ENCODE peak calls at places on chromosomes 11 and 22, in nine cellular contexts. One of them, this sample, is unnamed. For H3K4me1, the result is how much of the 10 kb centered on the place peaks cover.

GRCh38 chr11:92738281-92738680 is 231.2 kb upstream of the MTNR1B start:
- DNase-seq in HAP-1: no peak
- DNase-seq in left ventricle myocardium inferior: no peak
- DNase-seq in right cardiac atrium: no peak
- DNase-seq in Panc1: no peak
- DNase-seq in colonic mucosa: no peak
- DNase-seq in ascending aorta: no peak
- DNase-seq in thoracic aorta: no peak
- DNase-seq in heart left ventricle: no peak
- DNase-seq in this sample: no peak

GRCh38 chr11:34250732-34251639 is 106.8 kb downstream of the ABTB2 start:
- DNase-seq in HAP-1: peak
- DNase-seq in left ventricle myocardium inferior: peak
- DNase-seq in right cardiac atrium: peak
- DNase-seq in Panc1: peak
- DNase-seq in colonic mucosa: peak
- DNase-seq in ascending aorta: peak
- DNase-seq in thoracic aorta: peak
- DNase-seq in heart left ventricle: peak
- DNase-seq in this sample: peak

GRCh38 chr11:118406599-118407166 is 5.3 kb downstream of the ATP5MG start:
- DNase-seq in HAP-1: no peak
- DNase-seq in left ventricle myocardium inferior: no peak
- DNase-seq in right cardiac atrium: no peak
- DNase-seq in Panc1: no peak
- DNase-seq in colonic mucosa: no peak
- DNase-seq in ascending aorta: no peak
- DNase-seq in thoracic aorta: no peak
- DNase-seq in heart left ventricle: no peak
- DNase-seq in this sample: peak

GRCh38 chr11:33376331-33377099 is 119.3 kb downstream of the HIPK3 start:
- DNase-seq in HAP-1: peak
- DNase-seq in left ventricle myocardium inferior: no peak
- DNase-seq in right cardiac atrium: peak
- DNase-seq in Panc1: no peak
- DNase-seq in colonic mucosa: no peak
- DNase-seq in ascending aorta: no peak
- DNase-seq in thoracic aorta: no peak
- DNase-seq in heart left ventricle: no peak
- DNase-seq in this sample: peak

GRCh38 chr11:124740277-124740882 is 638 bp downstream of the NRGN start:
- DNase-seq in HAP-1: peak
- DNase-seq in left ventricle myocardium inferior: peak
- DNase-seq in right cardiac atrium: peak
- DNase-seq in Panc1: no peak
- DNase-seq in colonic mucosa: no peak
- DNase-seq in ascending aorta: no peak
- DNase-seq in thoracic aorta: no peak
- DNase-seq in heart left ventricle: peak
- DNase-seq in this sample: peak

GRCh38 chr11:128517457-128518230 is 69.7 kb downstream of the ETS1 start:
- DNase-seq in HAP-1: no peak
- DNase-seq in left ventricle myocardium inferior: no peak
- DNase-seq in right cardiac atrium: no peak
- DNase-seq in Panc1: no peak
- DNase-seq in colonic mucosa: no peak
- DNase-seq in ascending aorta: no peak
- DNase-seq in thoracic aorta: no peak
- DNase-seq in heart left ventricle: no peak
- DNase-seq in this sample: no peak

GRCh38 chr11:84103096-84103495 is 816.9 kb upstream of the CCDC90B start:
- DNase-seq in HAP-1: no peak
- DNase-seq in left ventricle myocardium inferior: no peak
- DNase-seq in right cardiac atrium: no peak
- DNase-seq in Panc1: no peak
- DNase-seq in colonic mucosa: no peak
- DNase-seq in ascending aorta: no peak
- DNase-seq in thoracic aorta: no peak
- DNase-seq in heart left ventricle: no peak
- DNase-seq in this sample: no peak

GRCh38 chr11:43987384-43988039 is 45.1 kb downstream of the C11orf96 start:
- DNase-seq in HAP-1: no peak
- DNase-seq in left ventricle myocardium inferior: peak
- DNase-seq in right cardiac atrium: peak
- DNase-seq in Panc1: no peak
- DNase-seq in colonic mucosa: peak
- DNase-seq in ascending aorta: peak
- DNase-seq in thoracic aorta: peak
- DNase-seq in heart left ventricle: peak
- DNase-seq in this sample: no peak

GRCh38 chr11:102850973-102851745 is 7.8 kb upstream of the MMP3 start:
- DNase-seq in HAP-1: no peak
- DNase-seq in left ventricle myocardium inferior: no peak
- DNase-seq in right cardiac atrium: no peak
- DNase-seq in Panc1: no peak
- DNase-seq in colonic mucosa: peak
- DNase-seq in ascending aorta: no peak
- DNase-seq in thoracic aorta: no peak
- DNase-seq in heart left ventricle: no peak
- DNase-seq in this sample: no peak

GRCh38 chr22:36745301-36745995 is 30.5 kb downstream of the IFT27 start:
- DNase-seq in HAP-1: peak
- DNase-seq in left ventricle myocardium inferior: no peak
- DNase-seq in right cardiac atrium: no peak
- DNase-seq in Panc1: no peak
- DNase-seq in colonic mucosa: no peak
- DNase-seq in ascending aorta: no peak
- DNase-seq in thoracic aorta: no peak
- DNase-seq in heart left ventricle: no peak
- DNase-seq in this sample: no peak

GRCh38 chr11:113991170-113991569 is 16.3 kb downstream of the HTR3A start:
- DNase-seq in HAP-1: peak
- DNase-seq in left ventricle myocardium inferior: peak
- DNase-seq in right cardiac atrium: peak
- DNase-seq in Panc1: no peak
- DNase-seq in colonic mucosa: no peak
- DNase-seq in ascending aorta: no peak
- DNase-seq in thoracic aorta: no peak
- DNase-seq in heart left ventricle: no peak
- DNase-seq in this sample: peak

GRCh38 chr11:67264886-67265632 is 1.2 kb upstream of the GRK2 start:
- DNase-seq in HAP-1: no peak
- DNase-seq in left ventricle myocardium inferior: no peak
- DNase-seq in right cardiac atrium: peak
- DNase-seq in Panc1: no peak
- DNase-seq in colonic mucosa: no peak
- DNase-seq in ascending aorta: peak
- DNase-seq in thoracic aorta: no peak
- DNase-seq in heart left ventricle: peak
- DNase-seq in this sample: no peak
- H3K4me1 ChIP-seq in HAP-1: under half
- H3K4me1 ChIP-seq in left ventricle myocardium inferior: half or more
- H3K4me1 ChIP-seq in right cardiac atrium: under half
- H3K4me1 ChIP-seq in Panc1: under half
- H3K4me1 ChIP-seq in colonic mucosa: under half
- H3K4me1 ChIP-seq in ascending aorta: under half
- H3K4me1 ChIP-seq in thoracic aorta: half or more
- H3K4me1 ChIP-seq in heart left ventricle: half or more
- H3K4me1 ChIP-seq in this sample: half or more

DNA sequence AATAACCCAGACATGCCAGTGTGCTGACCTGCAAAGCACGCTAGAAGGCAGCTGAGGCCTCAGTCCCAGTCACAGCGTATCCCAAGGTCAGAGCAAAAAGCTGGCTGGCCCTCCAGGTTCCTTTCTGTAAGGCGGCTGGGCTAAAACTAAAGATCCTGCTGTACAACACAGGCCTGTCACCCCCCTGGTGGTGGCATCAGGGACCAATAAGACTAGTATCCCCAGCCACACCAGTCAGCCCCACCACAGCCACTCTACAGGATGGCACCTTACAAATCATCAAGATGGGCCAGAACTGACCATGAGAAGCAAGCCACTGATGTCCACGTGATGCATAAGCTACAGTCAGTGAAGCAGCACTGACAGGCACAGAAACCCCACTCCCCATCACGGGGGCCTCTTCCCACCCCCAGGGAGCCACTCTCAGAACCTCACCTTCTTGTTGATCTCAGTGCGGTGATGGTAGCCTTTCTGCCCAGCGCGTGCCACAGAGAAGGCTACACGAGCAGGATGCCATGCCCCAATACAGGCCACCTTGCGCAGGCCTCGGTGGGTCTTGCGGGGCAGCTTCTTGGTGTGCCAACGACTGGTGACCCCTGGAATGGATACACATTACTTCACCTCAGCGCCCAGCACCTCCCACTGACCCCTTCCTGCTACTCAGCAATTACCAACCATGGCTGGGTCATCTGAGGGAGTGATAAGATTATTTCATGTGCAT is 5.0 kb downstream of the RPL3 start:
- DNase-seq in HAP-1: peak
- DNase-seq in left ventricle myocardium inferior: no peak
- DNase-seq in right cardiac atrium: peak
- DNase-seq in Panc1: no peak
- DNase-seq in colonic mucosa: no peak
- DNase-seq in ascending aorta: no peak
- DNase-seq in thoracic aorta: no peak
- DNase-seq in heart left ventricle: peak
- DNase-seq in this sample: no peak
- H3K4me1 ChIP-seq in HAP-1: under half
- H3K4me1 ChIP-seq in left ventricle myocardium inferior: half or more
- H3K4me1 ChIP-seq in right cardiac atrium: under half
- H3K4me1 ChIP-seq in Panc1: half or more
- H3K4me1 ChIP-seq in colonic mucosa: under half
- H3K4me1 ChIP-seq in ascending aorta: under half
- H3K4me1 ChIP-seq in thoracic aorta: under half
- H3K4me1 ChIP-seq in heart left ventricle: half or more
- H3K4me1 ChIP-seq in this sample: under half

GRCh38 chr22:42296883-42297282 is 26.4 kb upstream of the TCF20 start:
- DNase-seq in HAP-1: no peak
- DNase-seq in left ventricle myocardium inferior: no peak
- DNase-seq in right cardiac atrium: no peak
- DNase-seq in Panc1: no peak
- DNase-seq in colonic mucosa: no peak
- DNase-seq in ascending aorta: no peak
- DNase-seq in thoracic aorta: no peak
- DNase-seq in heart left ventricle: no peak
- DNase-seq in this sample: no peak

GRCh38 chr22:42297778-42298177 is 27.3 kb upstream of the TCF20 start:
- DNase-seq in HAP-1: no peak
- DNase-seq in left ventricle myocardium inferior: no peak
- DNase-seq in right cardiac atrium: no peak
- DNase-seq in Panc1: no peak
- DNase-seq in colonic mucosa: no peak
- DNase-seq in ascending aorta: no peak
- DNase-seq in thoracic aorta: no peak
- DNase-seq in heart left ventricle: no peak
- DNase-seq in this sample: no peak

GRCh38 chr22:42300286-42301071 is 30.0 kb upstream of the TCF20 start:
- DNase-seq in HAP-1: no peak
- DNase-seq in left ventricle myocardium inferior: no peak
- DNase-seq in right cardiac atrium: no peak
- DNase-seq in Panc1: no peak
- DNase-seq in colonic mucosa: no peak
- DNase-seq in ascending aorta: no peak
- DNase-seq in thoracic aorta: no peak
- DNase-seq in heart left ventricle: no peak
- DNase-seq in this sample: no peak

GRCh38 chr22:42299586-42300285 is 29.3 kb upstream of the TCF20 start:
- DNase-seq in HAP-1: peak
- DNase-seq in left ventricle myocardium inferior: peak
- DNase-seq in right cardiac atrium: peak
- DNase-seq in Panc1: no peak
- DNase-seq in colonic mucosa: no peak
- DNase-seq in ascending aorta: no peak
- DNase-seq in thoracic aorta: no peak
- DNase-seq in heart left ventricle: no peak
- DNase-seq in this sample: peak

GRCh38 chr22:42298746-42299145 is 28.3 kb upstream of the TCF20 start:
- DNase-seq in HAP-1: no peak
- DNase-seq in left ventricle myocardium inferior: no peak
- DNase-seq in right cardiac atrium: no peak
- DNase-seq in Panc1: no peak
- DNase-seq in colonic mucosa: no peak
- DNase-seq in ascending aorta: no peak
- DNase-seq in thoracic aorta: no peak
- DNase-seq in heart left ventricle: no peak
- DNase-seq in this sample: no peak
- H3K4me1 ChIP-seq in HAP-1: under half
- H3K4me1 ChIP-seq in left ventricle myocardium inferior: under half
- H3K4me1 ChIP-seq in right cardiac atrium: under half
- H3K4me1 ChIP-seq in Panc1: under half
- H3K4me1 ChIP-seq in colonic mucosa: under half
- H3K4me1 ChIP-seq in ascending aorta: under half
- H3K4me1 ChIP-seq in thoracic aorta: under half
- H3K4me1 ChIP-seq in heart left ventricle: under half
- H3K4me1 ChIP-seq in this sample: half or more

GRCh38 chr11:70202898-70203748 is at the start of gene FADD:
- DNase-seq in HAP-1: peak
- DNase-seq in left ventricle myocardium inferior: peak
- DNase-seq in right cardiac atrium: peak
- DNase-seq in Panc1: peak
- DNase-seq in colonic mucosa: peak
- DNase-seq in ascending aorta: peak
- DNase-seq in thoracic aorta: peak
- DNase-seq in heart left ventricle: peak
- DNase-seq in this sample: peak

GRCh38 chr11:70201876-70202861 is 927 bp upstream of the FADD start:
- DNase-seq in HAP-1: no peak
- DNase-seq in left ventricle myocardium inferior: no peak
- DNase-seq in right cardiac atrium: peak
- DNase-seq in Panc1: no peak
- DNase-seq in colonic mucosa: no peak
- DNase-seq in ascending aorta: no peak
- DNase-seq in thoracic aorta: no peak
- DNase-seq in heart left ventricle: no peak
- DNase-seq in this sample: no peak

GRCh38 chr11:70203749-70204465 is 811 bp downstream of the FADD start:
- DNase-seq in HAP-1: peak
- DNase-seq in left ventricle myocardium inferior: no peak
- DNase-seq in right cardiac atrium: peak
- DNase-seq in Panc1: peak
- DNase-seq in colonic mucosa: peak
- DNase-seq in ascending aorta: peak
- DNase-seq in thoracic aorta: peak
- DNase-seq in heart left ventricle: no peak
- DNase-seq in this sample: peak

GRCh38 chr11:70204466-70204799 is 1.3 kb downstream of the FADD start:
- DNase-seq in HAP-1: no peak
- DNase-seq in left ventricle myocardium inferior: no peak
- DNase-seq in right cardiac atrium: no peak
- DNase-seq in Panc1: no peak
- DNase-seq in colonic mucosa: no peak
- DNase-seq in ascending aorta: no peak
- DNase-seq in thoracic aorta: no peak
- DNase-seq in heart left ventricle: no peak
- DNase-seq in this sample: no peak

GRCh38 chr11:70200212-70200844 is 2.8 kb upstream of the FADD start:
- DNase-seq in HAP-1: peak
- DNase-seq in left ventricle myocardium inferior: no peak
- DNase-seq in right cardiac atrium: peak
- DNase-seq in Panc1: no peak
- DNase-seq in colonic mucosa: no peak
- DNase-seq in ascending aorta: no peak
- DNase-seq in thoracic aorta: no peak
- DNase-seq in heart left ventricle: no peak
- DNase-seq in this sample: no peak
- H3K4me1 ChIP-seq in HAP-1: under half
- H3K4me1 ChIP-seq in left ventricle myocardium inferior: under half
- H3K4me1 ChIP-seq in right cardiac atrium: under half
- H3K4me1 ChIP-seq in Panc1: under half
- H3K4me1 ChIP-seq in colonic mucosa: under half
- H3K4me1 ChIP-seq in ascending aorta: under half
- H3K4me1 ChIP-seq in thoracic aorta: under half
- H3K4me1 ChIP-seq in heart left ventricle: under half
- H3K4me1 ChIP-seq in this sample: under half

GRCh38 chr11:3369366-3369765 is 9.6 kb downstream of the ZNF195 start:
- DNase-seq in HAP-1: no peak
- DNase-seq in left ventricle myocardium inferior: no peak
- DNase-seq in right cardiac atrium: no peak
- DNase-seq in Panc1: no peak
- DNase-seq in colonic mucosa: no peak
- DNase-seq in ascending aorta: no peak
- DNase-seq in thoracic aorta: no peak
- DNase-seq in heart left ventricle: no peak
- DNase-seq in this sample: no peak
- H3K4me1 ChIP-seq in HAP-1: under half
- H3K4me1 ChIP-seq in left ventricle myocardium inferior: under half
- H3K4me1 ChIP-seq in right cardiac atrium: under half
- H3K4me1 ChIP-seq in Panc1: under half
- H3K4me1 ChIP-seq in colonic mucosa: under half
- H3K4me1 ChIP-seq in ascending aorta: under half
- H3K4me1 ChIP-seq in thoracic aorta: under half
- H3K4me1 ChIP-seq in heart left ventricle: under half
- H3K4me1 ChIP-seq in this sample: under half